ENCODE peak calls at places on chromosomes 13 and 19, in five cellular contexts. K is stimulated activated CD4-positive, alpha-beta T cell treated with anti-CD3 and anti-CD28 coated beads, Interleukin-2, amount 100 ng/mL, for 48 hours; Y is activated CD4-positive, alpha-beta T cell treated with anti-CD3 and anti-CD28 coated beads, Interleukin-2, amount 10 ng/mL, durations not matched to agents 7 days and 5 days; Q is breast epithelium; G is DMS 273 treated with DMSO at 0.1 percent for 48 hours. R is an unnamed sample.
A peak's percentile ranks its signal among the peaks of the same experiment; 100 is the strongest.

GRCh38 chr19:13100031-13100588 is 2.5 kb downstream of the LYL1 start:
- DNase-seq in K (peak; percentile 71), Y (peak; percentile 70), Q (no peak), G (no peak), R (no peak)

GRCh38 chr19:35843676-35844481 is 8.4 kb downstream of the NPHS1 start:
- DNase-seq in K (no peak), Y (no peak), Q (no peak), G (no peak), R (no peak)

GRCh38 chr19:49168421-49168820 is 10.8 kb downstream of the TRPM4 start:
- DNase-seq in K (no peak), Y (no peak), Q (no peak), G (no peak), R (no peak)

GRCh38 chr19:16285769-16286564 is 38.7 kb upstream of the KLF2 start:
- DNase-seq in K (no peak), Y (no peak), Q (no peak), G (no peak), R (no peak)

GRCh38 chr19:48554385-48555091 is 2.6 kb downstream of the SULT2B1 start:
- DNase-seq in K (no peak), Y (no peak), Q (no peak), G (no peak), R (no peak)

GRCh38 chr13:29435125-29435911 is 160.2 kb downstream of the SLC7A1 start:
- DNase-seq in K (no peak), Y (no peak), Q (no peak), G (no peak), R (no peak)

GRCh38 chr19:860481-861098 is 1.1 kb downstream of the CFD start:
- DNase-seq in K (peak; percentile 56), Y (peak; percentile 54), Q (no peak), G (no peak), R (peak; percentile 69)

GRCh38 chr19:29337029-29337428 is 124.1 kb upstream of the UQCRFS1 start:
- DNase-seq in K (no peak), Y (no peak), Q (no peak), G (no peak), R (no peak)

GRCh38 chr19:7461841-7462629 is 26.8 kb downstream of the PEX11G start:
- DNase-seq in K (no peak), Y (no peak), Q (no peak), G (no peak), R (no peak)

GRCh38 chr19:45773384-45773783 is 4.3 kb upstream of the SIX5 start:
- DNase-seq in K (no peak), Y (no peak), Q (no peak), G (no peak), R (no peak)

GRCh38 chr13:102830646-102831045 is 15.2 kb upstream of the ERCC5 start:
- DNase-seq in K (no peak), Y (no peak), Q (no peak), G (no peak), R (no peak)

GRCh38 chr19:16301999-16302694 is 22.5 kb upstream of the KLF2 start:
- DNase-seq in K (no peak), Y (no peak), Q (no peak), G (no peak), R (no peak)

GRCh38 chr19:41376241-41376997 is at the start of gene TMEM91:
- DNase-seq in K (no peak), Y (no peak), Q (no peak), G (no peak), R (no peak)

GRCh38 chr19:475360-475759 is 14.5 kb upstream of the SHC2 start:
- DNase-seq in K (no peak), Y (no peak), Q (no peak), G (no peak), R (no peak)

GRCh38 chr13:110635405-110636002 is 20.2 kb downstream of the NAXD start:
- DNase-seq in K (no peak), Y (no peak), Q (no peak), G (no peak), R (no peak)

GRCh38 chr13:26961890-26962615 is 201.5 kb upstream of the GPR12 start:
- DNase-seq in K (no peak), Y (no peak), Q (no peak), G (no peak), R (no peak)

GRCh38 chr13:41746259-41746658 is 214.7 kb downstream of the VWA8 start:
- DNase-seq in K (no peak), Y (no peak), Q (no peak), G (no peak), R (no peak)

R was measured in MM.1S.